ENCODE peak calls at places on chromosome 17, in six cellular contexts. One of them, this sample, is unnamed.

GRCh38 chr17:45394913-45395568 is 37.6 kb downstream of the ARHGAP27 start:
- DNase-seq in psoas muscle: peak; percentile 82
- DNase-seq in brain microvascular endothelial cell: peak; percentile 70
- DNase-seq in neural progenitor cell: peak; percentile 94
- DNase-seq in breast epithelium: no peak
- DNase-seq in mammary epithelial cell: peak; percentile 17
- DNase-seq in this sample: no peak

GRCh38 chr17:34527908-34528470 is 51.4 kb upstream of the TMEM132E start:
- DNase-seq in psoas muscle: no peak
- DNase-seq in brain microvascular endothelial cell: no peak
- DNase-seq in neural progenitor cell: peak; percentile 63
- DNase-seq in breast epithelium: no peak
- DNase-seq in mammary epithelial cell: no peak
- DNase-seq in this sample: no peak

GRCh38 chr17:4969551-4970231 is 2.1 kb upstream of the SPAG7 start:
- DNase-seq in psoas muscle: no peak
- DNase-seq in brain microvascular endothelial cell: no peak
- DNase-seq in neural progenitor cell: no peak
- DNase-seq in breast epithelium: no peak
- DNase-seq in mammary epithelial cell: no peak
- DNase-seq in this sample: no peak

GRCh38 chr17:78448356-78448993 is 70.0 kb downstream of the PGS1 start:
- DNase-seq in psoas muscle: no peak
- DNase-seq in brain microvascular endothelial cell: no peak
- DNase-seq in neural progenitor cell: no peak
- DNase-seq in breast epithelium: no peak
- DNase-seq in mammary epithelial cell: no peak
- DNase-seq in this sample: no peak

GRCh38 chr17:8162232-8162996 is at the start of gene VAMP2:
- DNase-seq in psoas muscle: peak; percentile 93
- DNase-seq in brain microvascular endothelial cell: no peak
- DNase-seq in neural progenitor cell: peak; percentile 90
- DNase-seq in breast epithelium: peak; percentile 76
- DNase-seq in mammary epithelial cell: peak; percentile 66
- DNase-seq in this sample: no peak

GRCh38 chr17:14779236-14779635 is 478.4 kb downstream of the HS3ST3B1 start:
- DNase-seq in psoas muscle: no peak
- DNase-seq in brain microvascular endothelial cell: no peak
- DNase-seq in neural progenitor cell: no peak
- DNase-seq in breast epithelium: no peak
- DNase-seq in mammary epithelial cell: peak; percentile 41
- DNase-seq in this sample: no peak

GRCh38 chr17:78671607-78672404 is 94.6 kb upstream of the DNAH17 start:
- DNase-seq in psoas muscle: no peak
- DNase-seq in brain microvascular endothelial cell: no peak
- DNase-seq in neural progenitor cell: no peak
- DNase-seq in breast epithelium: no peak
- DNase-seq in mammary epithelial cell: no peak
- DNase-seq in this sample: no peak

GRCh38 chr17:15262291-15263205 is 2.6 kb downstream of the PMP22 start:
- DNase-seq in psoas muscle: peak; percentile 98
- DNase-seq in brain microvascular endothelial cell: no peak
- DNase-seq in neural progenitor cell: peak; percentile 81
- DNase-seq in breast epithelium: peak; percentile 80
- DNase-seq in mammary epithelial cell: peak; percentile 72
- DNase-seq in this sample: no peak

GRCh38 chr17:37220609-37220953 is 155.2 kb upstream of the C17orf78 start:
- DNase-seq in psoas muscle: no peak
- DNase-seq in brain microvascular endothelial cell: peak; percentile 47
- DNase-seq in neural progenitor cell: peak; percentile 57
- DNase-seq in breast epithelium: no peak
- DNase-seq in mammary epithelial cell: no peak
- DNase-seq in this sample: no peak

GRCh38 chr17:52681486-52681885 is 523.0 kb upstream of the CA10 start:
- DNase-seq in psoas muscle: no peak
- DNase-seq in brain microvascular endothelial cell: no peak
- DNase-seq in neural progenitor cell: no peak
- DNase-seq in breast epithelium: no peak
- DNase-seq in mammary epithelial cell: no peak
- DNase-seq in this sample: no peak

GRCh38 chr17:78390241-78391050 is 12.0 kb downstream of the PGS1 start:
- DNase-seq in psoas muscle: no peak
- DNase-seq in brain microvascular endothelial cell: peak; percentile 95
- DNase-seq in neural progenitor cell: no peak
- DNase-seq in breast epithelium: no peak
- DNase-seq in mammary epithelial cell: no peak
- DNase-seq in this sample: peak; percentile 61

GRCh38 chr17:40547785-40548478 is 17.3 kb downstream of the CCR7 start:
- DNase-seq in psoas muscle: no peak
- DNase-seq in brain microvascular endothelial cell: no peak
- DNase-seq in neural progenitor cell: no peak
- DNase-seq in breast epithelium: no peak
- DNase-seq in mammary epithelial cell: no peak
- DNase-seq in this sample: no peak

GRCh38 chr17:34167359-34167758 is 87.7 kb upstream of the CCL2 start:
- DNase-seq in psoas muscle: no peak
- DNase-seq in brain microvascular endothelial cell: no peak
- DNase-seq in neural progenitor cell: no peak
- DNase-seq in breast epithelium: no peak
- DNase-seq in mammary epithelial cell: no peak
- DNase-seq in this sample: no peak

GRCh38 chr17:80025796-80026195 is 9.9 kb downstream of the TBC1D16 start:
- DNase-seq in psoas muscle: no peak
- DNase-seq in brain microvascular endothelial cell: no peak
- DNase-seq in neural progenitor cell: no peak
- DNase-seq in breast epithelium: no peak
- DNase-seq in mammary epithelial cell: no peak
- DNase-seq in this sample: no peak

DNA sequence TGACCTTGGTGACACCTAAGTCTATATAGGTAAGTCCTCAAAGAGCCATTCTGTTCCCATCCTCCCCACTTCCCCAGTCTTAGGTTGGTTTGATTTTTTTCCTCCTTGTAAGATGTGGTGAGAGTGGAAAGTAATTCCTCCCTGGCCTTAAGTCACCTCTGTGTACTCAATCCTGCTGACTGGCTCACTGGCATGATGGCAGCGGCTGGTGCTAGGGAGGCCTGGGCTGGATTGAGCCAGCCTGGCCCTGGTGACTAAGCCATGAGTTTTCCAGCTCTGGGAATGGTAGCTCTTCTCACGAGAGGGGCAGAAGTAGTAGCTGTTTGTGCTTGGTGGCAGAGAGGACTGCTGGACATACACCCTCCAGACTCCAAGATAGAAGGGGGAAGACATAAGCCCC is 2.5 kb downstream of the ARL4D start:
- DNase-seq in psoas muscle: no peak
- DNase-seq in brain microvascular endothelial cell: peak; percentile 66
- DNase-seq in neural progenitor cell: no peak
- DNase-seq in breast epithelium: no peak
- DNase-seq in mammary epithelial cell: peak; percentile 93
- DNase-seq in this sample: peak; percentile 56
- H3K27ac ChIP-seq in psoas muscle: no peak overlapping the region
- H3K27ac ChIP-seq in brain microvascular endothelial cell: peak overlapping the region; percentile 53
- H3K27ac ChIP-seq in neural progenitor cell: no peak overlapping the region
- H3K27ac ChIP-seq in breast epithelium: no peak overlapping the region
- H3K27ac ChIP-seq in mammary epithelial cell: peak overlapping the region; percentile 64
- H3K27ac ChIP-seq in this sample: peak overlapping the region; percentile 83

GRCh38 chr17:58082870-58083490 is at the start of gene DYNLL2:
- DNase-seq in psoas muscle: peak; percentile 97
- DNase-seq in brain microvascular endothelial cell: peak; percentile 84
- DNase-seq in neural progenitor cell: peak; percentile 98
- DNase-seq in breast epithelium: peak; percentile 91
- DNase-seq in mammary epithelial cell: peak; percentile 61
- DNase-seq in this sample: peak; percentile 17

GRCh38 chr17:58079300-58080033 is 3.8 kb upstream of the DYNLL2 start:
- DNase-seq in psoas muscle: no peak
- DNase-seq in brain microvascular endothelial cell: no peak
- DNase-seq in neural progenitor cell: no peak
- DNase-seq in breast epithelium: no peak
- DNase-seq in mammary epithelial cell: no peak
- DNase-seq in this sample: no peak

GRCh38 chr17:58083491-58084316 is 485 bp downstream of the DYNLL2 start:
- DNase-seq in psoas muscle: peak; percentile 89
- DNase-seq in brain microvascular endothelial cell: peak; percentile 9
- DNase-seq in neural progenitor cell: peak; percentile 40
- DNase-seq in breast epithelium: peak; percentile 55
- DNase-seq in mammary epithelial cell: peak; percentile 37
- DNase-seq in this sample: peak; percentile 3

GRCh38 chr17:58082341-58082869 is 814 bp upstream of the DYNLL2 start:
- DNase-seq in psoas muscle: no peak
- DNase-seq in brain microvascular endothelial cell: no peak
- DNase-seq in neural progenitor cell: peak; percentile 21
- DNase-seq in breast epithelium: no peak
- DNase-seq in mammary epithelial cell: no peak
- DNase-seq in this sample: no peak

DNA sequence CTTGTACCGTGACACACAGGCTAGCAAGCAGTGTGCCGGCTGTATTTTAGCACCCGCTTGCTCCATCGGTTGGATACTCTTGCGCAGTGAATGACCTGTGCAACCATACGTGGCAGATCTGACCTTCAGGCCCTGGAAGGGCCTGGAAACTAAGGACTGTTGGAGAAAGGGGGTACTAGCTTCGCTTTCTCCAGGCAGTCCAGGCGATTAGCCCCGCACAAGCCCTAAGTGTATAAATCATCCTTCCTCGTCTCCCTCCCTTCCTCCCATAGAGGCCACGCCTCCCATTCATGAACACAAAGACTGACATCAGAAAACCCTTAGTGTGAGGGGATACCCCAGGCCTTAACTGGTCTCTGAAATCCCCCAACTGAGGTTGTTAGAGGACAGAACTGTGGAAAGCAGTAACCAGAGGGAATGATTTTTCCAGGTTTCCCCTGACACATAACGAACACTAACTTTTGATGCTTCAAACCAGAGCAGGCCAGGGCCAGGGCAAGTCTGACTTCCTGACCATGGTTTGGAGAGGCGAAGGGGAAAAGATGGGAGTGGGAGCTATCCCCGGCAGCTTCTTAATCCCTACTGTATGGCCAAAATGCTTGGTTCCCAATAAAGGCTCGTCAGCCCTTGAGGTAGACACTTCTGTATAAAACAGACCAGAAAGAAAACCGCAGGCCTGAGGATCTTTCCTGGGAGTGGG is 1.4 kb upstream of the DYNLL2 start:
- DNase-seq in psoas muscle: no peak
- DNase-seq in brain microvascular endothelial cell: no peak
- DNase-seq in neural progenitor cell: peak; percentile 78
- DNase-seq in breast epithelium: no peak
- DNase-seq in mammary epithelial cell: no peak
- DNase-seq in this sample: no peak
- H3K27ac ChIP-seq in psoas muscle: peak overlapping the region; percentile 94
- H3K27ac ChIP-seq in brain microvascular endothelial cell: no peak overlapping the region
- H3K27ac ChIP-seq in neural progenitor cell: peak overlapping the region; percentile 92
- H3K27ac ChIP-seq in breast epithelium: peak overlapping the region; percentile 93
- H3K27ac ChIP-seq in mammary epithelial cell: no peak overlapping the region
- H3K27ac ChIP-seq in this sample: no peak overlapping the region

GRCh38 chr17:1091190-1091534 is 88.6 kb downstream of the ABR start:
- DNase-seq in psoas muscle: no peak
- DNase-seq in brain microvascular endothelial cell: no peak
- DNase-seq in neural progenitor cell: no peak
- DNase-seq in breast epithelium: no peak
- DNase-seq in mammary epithelial cell: no peak
- DNase-seq in this sample: no peak
- H3K27ac ChIP-seq in psoas muscle: no peak overlapping the region
- H3K27ac ChIP-seq in brain microvascular endothelial cell: no peak overlapping the region
- H3K27ac ChIP-seq in neural progenitor cell: no peak overlapping the region
- H3K27ac ChIP-seq in breast epithelium: peak overlapping the region; percentile 95
- H3K27ac ChIP-seq in mammary epithelial cell: no peak overlapping the region
- H3K27ac ChIP-seq in this sample: no peak overlapping the region

DNA sequence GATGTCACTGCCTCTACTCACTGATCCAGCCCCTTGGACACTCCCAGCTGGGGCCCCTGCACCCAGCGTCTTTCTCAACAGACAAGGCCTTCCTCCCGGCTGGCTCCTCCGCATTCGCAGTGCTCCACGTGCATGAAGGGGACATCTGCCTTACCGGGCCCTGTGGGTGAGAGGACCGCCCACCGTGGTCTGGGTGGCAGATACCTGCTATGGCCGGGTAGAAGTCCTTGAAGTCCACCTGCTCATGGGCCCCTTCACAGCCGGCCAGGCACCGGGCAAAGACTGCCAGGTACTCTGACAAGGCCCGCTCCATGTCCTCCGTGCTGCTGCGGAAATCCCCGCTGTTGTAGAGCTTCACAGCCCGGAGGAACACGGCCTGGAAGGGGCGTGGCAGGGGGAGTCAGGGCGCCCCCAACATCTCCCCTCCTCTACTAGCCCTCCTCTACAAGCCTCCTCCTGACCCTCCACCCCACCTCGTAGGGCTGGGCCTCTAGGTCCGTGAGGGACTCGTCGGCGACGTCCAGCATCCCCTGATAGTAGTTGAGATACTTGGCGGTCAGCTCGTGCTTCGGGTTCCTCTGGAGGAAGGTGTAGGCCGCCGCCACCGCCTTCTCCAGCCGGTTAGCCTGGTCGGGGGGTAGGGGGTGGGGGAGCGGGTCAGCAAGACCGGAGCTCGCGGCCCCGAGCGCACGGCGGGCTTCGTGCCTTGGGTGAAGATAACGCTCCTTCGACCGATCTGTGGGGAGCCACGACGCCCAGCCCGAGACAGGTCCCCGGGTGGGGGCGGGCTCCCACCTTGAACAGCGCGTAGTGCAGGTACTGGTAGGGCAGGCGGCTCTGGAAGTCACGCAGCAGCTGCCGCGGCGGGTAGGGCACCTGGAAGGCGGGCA is 845 bp downstream of the P3H4 start:
- DNase-seq in psoas muscle: no peak
- DNase-seq in brain microvascular endothelial cell: no peak
- DNase-seq in neural progenitor cell: peak; percentile 55
- DNase-seq in breast epithelium: no peak
- DNase-seq in mammary epithelial cell: no peak
- DNase-seq in this sample: no peak
- H3K27ac ChIP-seq in psoas muscle: no peak overlapping the region
- H3K27ac ChIP-seq in brain microvascular endothelial cell: peak overlapping the region; percentile 44
- H3K27ac ChIP-seq in neural progenitor cell: no peak overlapping the region
- H3K27ac ChIP-seq in breast epithelium: peak overlapping the region; percentile 56
- H3K27ac ChIP-seq in mammary epithelial cell: peak overlapping the region; percentile 61
- H3K27ac ChIP-seq in this sample: no peak overlapping the region

GRCh38 chr17:35730400-35731005 is 936 bp upstream of the RASL10B start:
- DNase-seq in psoas muscle: no peak
- DNase-seq in brain microvascular endothelial cell: no peak
- DNase-seq in neural progenitor cell: no peak
- DNase-seq in breast epithelium: peak; percentile 6
- DNase-seq in mammary epithelial cell: no peak
- DNase-seq in this sample: no peak
- H3K27ac ChIP-seq in psoas muscle: no peak overlapping the region
- H3K27ac ChIP-seq in brain microvascular endothelial cell: no peak overlapping the region
- H3K27ac ChIP-seq in neural progenitor cell: no peak overlapping the region
- H3K27ac ChIP-seq in breast epithelium: no peak overlapping the region
- H3K27ac ChIP-seq in mammary epithelial cell: no peak overlapping the region
- H3K27ac ChIP-seq in this sample: no peak overlapping the region